ENCODE peak calls at places on chromosome 16, in six cellular contexts. S is BE2C, Z is endothelial cell, N is IMR-90, J is mammary epithelial cell, P is HFFc6. F is an unnamed sample.

GRCh38 chr16:86514656-86515376 is 4.5 kb downstream of the FOXF1 start:
- DNase-seq in S (no peak), Z (no peak), N (peak), J (no peak), P (no peak), F (no peak)

GRCh38 chr16:60636117-60636516 is 1400.1 kb downstream of the CDH8 start:
- DNase-seq in S (no peak), Z (no peak), N (no peak), J (peak), P (no peak), F (no peak)

GRCh38 chr16:57412584-57412983 is 8.0 kb downstream of the CCL17 start:
- DNase-seq in S (no peak), Z (no peak), N (no peak), J (no peak), P (no peak), F (no peak)

GRCh38 chr16:2819939-2820835 is 3.1 kb downstream of the PRSS21 start:
- DNase-seq in S (no peak), Z (no peak), N (no peak), J (no peak), P (no peak), F (no peak)

GRCh38 chr16:26952411-26952810 is 114.3 kb upstream of the C16orf82 start:
- DNase-seq in S (no peak), Z (no peak), N (no peak), J (no peak), P (no peak), F (no peak)

GRCh38 chr16:71843517-71844031 is 2.2 kb upstream of the ATXN1L start:
- DNase-seq in S (no peak), Z (no peak), N (no peak), J (no peak), P (no peak), F (no peak)

GRCh38 chr16:67967183-67967955 is 1.1 kb downstream of the SLC12A4 start:
- DNase-seq in S (no peak), Z (no peak), N (no peak), J (peak), P (peak), F (peak)

GRCh38 chr16:30948087-30948955 is 547 bp upstream of the ORAI3 start:
- DNase-seq in S (peak), Z (peak), N (peak), J (peak), P (peak), F (peak)

GRCh38 chr16:3047387-3047720 is 993 bp downstream of the MMP25 start:
- DNase-seq in S (no peak), Z (no peak), N (no peak), J (no peak), P (no peak), F (no peak)

GRCh38 chr16:85381738-85382592 is 231.2 kb upstream of the GSE1 start:
- DNase-seq in S (peak), Z (no peak), N (peak), J (no peak), P (no peak), F (no peak)

GRCh38 chr16:7218936-7219335 is 113.7 kb upstream of the RBFOX1 start:
- DNase-seq in S (no peak), Z (no peak), N (no peak), J (no peak), P (no peak), F (no peak)

GRCh38 chr16:10490141-10490540 is 90.3 kb downstream of the EMP2 start:
- DNase-seq in S (no peak), Z (no peak), N (no peak), J (no peak), P (no peak), F (no peak)

GRCh38 chr16:67967956-67968439 is 439 bp downstream of the SLC12A4 start:
- DNase-seq in S (no peak), Z (no peak), N (peak), J (no peak), P (no peak), F (peak)

GRCh38 chr16:2231016-2231931 is 5.0 kb upstream of the DNASE1L2 start:
- DNase-seq in S (no peak), Z (no peak), N (no peak), J (peak), P (no peak), F (no peak)

GRCh38 chr16:24156777-24157176 is 99.4 kb upstream of the CACNG3 start:
- DNase-seq in S (no peak), Z (no peak), N (no peak), J (no peak), P (no peak), F (no peak)

GRCh38 chr16:30778549-30779244 is 8.3 kb downstream of the ZNF629 start:
- DNase-seq in S (no peak), Z (no peak), N (peak), J (no peak), P (no peak), F (no peak)

GRCh38 chr16:72894291-72895151 is 153.4 kb downstream of the ZFHX3 start:
- DNase-seq in S (no peak), Z (no peak), N (peak), J (no peak), P (no peak), F (no peak)

GRCh38 chr16:86034421-86034919 is 135.5 kb downstream of the IRF8 start:
- DNase-seq in S (no peak), Z (no peak), N (no peak), J (no peak), P (no peak), F (no peak)

GRCh38 chr16:31071861-31072260 is 2.2 kb downstream of the ZNF668 start:
- DNase-seq in S (no peak), Z (no peak), N (peak), J (peak), P (peak), F (peak)

GRCh38 chr16:29784901-29785500 is 5.5 kb upstream of the KIF22 start:
- DNase-seq in S (no peak), Z (peak), N (peak), J (peak), P (no peak), F (no peak)

GRCh38 chr16:11586856-11587642 is at the start of gene LITAF:
- DNase-seq in S (peak), Z (peak), N (peak), J (peak), P (peak), F (peak)

GRCh38 chr16:74462361-74462760 is 41.1 kb upstream of the CLEC18B start:
- DNase-seq in S (no peak), Z (no peak), N (no peak), J (peak), P (no peak), F (peak)

GRCh38 chr16:54654429-54654828 is 276.2 kb upstream of the IRX5 start:
- DNase-seq in S (no peak), Z (no peak), N (no peak), J (no peak), P (no peak), F (no peak)

GRCh38 chr16:58452640-58453039 is 47.3 kb upstream of the NDRG4 start:
- DNase-seq in S (no peak), Z (no peak), N (no peak), J (no peak), P (no peak), F (no peak)
- TF ChIP-seq CTCF in S (no peak), Z (no peak), N (no peak), J (no peak), P (no peak), F (no peak)

GRCh38 chr16:61948414-61948813 is 87.8 kb downstream of the CDH8 start:
- DNase-seq in S (no peak), Z (no peak), N (no peak), J (no peak), P (no peak), F (no peak)

GRCh38 chr16:61946019-61946418 is 90.2 kb downstream of the CDH8 start:
- DNase-seq in S (no peak), Z (no peak), N (no peak), J (no peak), P (no peak), F (no peak)
- TF ChIP-seq CTCF in S (no peak), Z (peak), N (no peak), J (no peak), P (no peak), F (no peak)

DNA sequence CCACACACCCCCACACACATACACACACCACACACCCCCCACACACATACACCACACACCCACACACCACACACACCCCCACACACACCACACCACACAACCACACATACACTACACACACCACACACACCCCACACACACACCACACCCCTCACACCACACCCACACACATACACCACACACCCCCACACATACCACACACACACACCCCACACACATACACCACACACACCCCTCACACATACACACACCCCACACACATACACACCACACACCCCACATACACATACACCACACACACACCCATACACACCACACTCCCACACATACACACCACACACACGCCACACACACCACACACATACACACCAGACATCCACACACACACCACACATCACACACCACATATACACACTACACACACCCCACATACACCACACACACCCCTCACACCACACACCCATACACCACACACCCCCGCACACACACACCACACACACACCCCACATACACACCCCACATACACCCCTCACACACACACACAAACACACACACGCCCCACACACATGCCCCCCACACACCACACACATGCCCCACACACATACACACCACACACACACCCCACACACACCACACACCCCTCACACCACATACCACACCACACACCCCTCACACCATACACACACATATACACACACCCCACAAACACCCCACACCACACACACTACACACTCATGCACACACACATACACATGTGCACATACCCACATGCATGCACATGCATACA is 25.9 kb upstream of the GSG1L start:
- DNase-seq in S (no peak), Z (no peak), N (no peak), J (no peak), P (no peak), F (no peak)
- TF ChIP-seq CTCF in S (no peak), Z (no peak), N (no peak), J (no peak), P (no peak), F (no peak)

DNA sequence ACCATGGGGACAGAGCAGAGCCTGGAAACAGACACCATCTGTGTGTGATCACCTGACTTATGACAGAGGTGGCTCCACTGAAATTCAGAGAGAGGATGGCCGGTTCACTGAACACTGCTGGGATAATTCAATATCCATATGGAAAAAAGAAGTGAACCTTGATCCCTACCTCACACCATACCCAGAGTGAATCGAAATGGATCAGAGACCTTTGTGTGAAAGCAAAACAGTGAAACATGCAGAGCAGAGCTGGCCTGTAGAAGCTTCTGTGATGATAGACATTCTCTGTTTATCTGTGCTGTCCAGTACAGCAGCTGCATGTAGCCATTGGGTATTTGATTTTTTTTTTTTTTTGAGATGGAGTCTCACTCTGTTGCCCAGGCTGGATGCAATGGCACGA is 20.3 kb downstream of the ADCY7 start:
- DNase-seq in S (no peak), Z (no peak), N (no peak), J (no peak), P (no peak), F (no peak)
- TF ChIP-seq CTCF in S (no peak), Z (no peak), N (no peak), J (no peak), P (no peak), F (no peak)

DNA sequence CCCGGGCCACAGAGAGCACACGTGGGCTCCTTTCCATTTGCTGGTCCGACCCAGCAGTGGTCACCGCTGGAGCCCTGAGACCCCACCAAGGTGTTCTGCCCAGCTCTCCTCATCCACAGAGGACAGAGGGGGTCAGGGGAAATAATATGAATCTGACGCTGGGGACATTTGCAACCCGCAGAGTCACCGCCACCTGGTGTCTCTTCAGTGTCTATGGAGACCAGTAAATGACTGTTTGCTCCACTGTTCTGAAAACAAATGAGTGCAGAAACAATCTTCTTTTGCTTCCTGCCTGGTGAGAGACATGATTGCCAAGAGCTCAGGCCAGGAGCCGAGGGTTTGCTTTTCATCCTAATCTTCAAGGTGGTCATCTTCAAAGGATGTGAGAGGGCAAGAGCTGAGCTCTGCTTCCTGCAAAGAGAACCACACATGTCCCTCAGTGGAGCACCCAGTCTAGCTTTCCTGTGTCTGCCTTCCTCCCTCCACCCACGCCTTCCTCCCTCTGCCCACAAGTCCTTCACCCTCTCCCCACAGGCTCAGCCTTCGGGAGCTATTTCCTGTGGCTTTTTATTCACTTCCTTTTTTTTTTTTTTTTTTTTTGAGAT is 14.7 kb upstream of the KLHDC4 start:
- DNase-seq in S (no peak), Z (peak), N (peak), J (peak), P (no peak), F (peak)
- TF ChIP-seq CTCF in S (no peak), Z (no peak), N (no peak), J (no peak), P (no peak), F (no peak)

DNA sequence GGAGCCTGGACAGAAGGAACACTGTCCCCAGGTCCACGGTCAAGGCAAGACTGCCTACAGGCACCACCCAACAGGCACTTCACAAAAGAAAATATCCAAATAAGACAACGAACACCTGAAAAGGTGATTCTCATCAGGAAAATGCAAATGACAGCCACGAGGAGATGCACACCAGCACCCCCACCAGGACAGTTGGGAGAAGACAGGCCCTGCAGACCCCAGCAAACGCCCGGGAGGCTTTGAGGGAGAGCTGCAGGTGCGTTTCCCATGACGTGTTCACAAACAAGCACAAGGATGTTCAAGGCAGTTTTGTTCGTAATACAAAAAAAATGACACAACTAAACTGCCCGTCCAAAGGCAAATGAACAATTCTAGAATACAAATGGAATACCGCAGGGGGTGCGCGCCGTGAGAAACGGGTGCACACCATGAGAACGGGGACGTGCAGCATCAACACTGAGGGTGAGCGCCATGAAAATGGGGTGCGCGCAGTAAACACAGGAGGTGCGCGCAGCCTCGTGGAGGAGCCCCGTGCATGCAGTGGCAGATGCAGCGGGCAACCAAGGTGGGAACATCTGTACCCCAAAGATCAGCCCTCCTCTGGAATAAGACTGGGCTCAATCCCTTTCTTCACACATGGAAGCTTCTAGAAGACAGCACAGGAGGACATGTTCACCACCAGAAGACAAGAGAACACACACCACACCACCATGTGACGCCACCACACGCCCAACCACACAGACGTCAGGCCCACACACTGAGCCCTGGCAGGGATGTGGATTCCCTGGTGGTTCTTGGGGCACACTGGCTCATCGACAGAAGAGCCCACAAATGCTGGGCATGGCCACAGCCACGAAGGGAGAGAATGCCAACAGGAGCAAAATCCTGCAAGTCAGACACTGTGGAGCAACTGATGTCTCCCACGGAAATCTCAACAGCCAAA is 91.2 kb downstream of the ZNF778 start:
- DNase-seq in S (no peak), Z (peak), N (no peak), J (no peak), P (no peak), F (no peak)
- TF ChIP-seq CTCF in S (peak), Z (peak), N (peak), J (peak), P (peak), F (peak)

F was measured in MCF 10A.